ENCODE peak calls at places on chromosome 9, in five cellular contexts. A, H, G, K and D are unnamed samples.

GRCh38 chr9:11064853-11065252 is 452.1 kb upstream of the PTPRD start:
- DNase-seq in K (no peak), H (no peak), G (no peak), A (no peak), D (no peak)

GRCh38 chr9:5626727-5627634 is 1.9 kb upstream of the RIC1 start:
- DNase-seq in G (peak; percentile 86), A (no peak), K (no peak), H (peak; percentile 95), D (peak; percentile 89)

GRCh38 chr9:91727316-91727861 is 222.6 kb downstream of the ROR2 start:
- DNase-seq in K (peak; percentile 67), A (peak; percentile 25), G (peak; percentile 64), H (peak; percentile 79), D (peak; percentile 43)

GRCh38 chr9:116238225-116238624 is 84.6 kb downstream of the PAPPA start:
- DNase-seq in H (peak; percentile 82), G (peak; percentile 25), K (no peak), A (no peak), D (peak; percentile 88)

GRCh38 chr9:134793281-134793680 is 87.3 kb upstream of the FCN2 start:
- DNase-seq in K (no peak), H (peak; percentile 87), A (no peak), G (no peak), D (peak; percentile 62)

GRCh38 chr9:133455936-133456335 is 3.8 kb upstream of the CACFD1 start:
- DNase-seq in K (no peak), A (no peak), G (no peak), H (no peak), D (no peak)

GRCh38 chr9:113682297-113682771 is 193.8 kb upstream of the ZNF618 start:
- DNase-seq in G (peak; percentile 61), H (peak; percentile 90), A (peak; percentile 38), K (peak; percentile 81), D (peak; percentile 76)

GRCh38 chr9:114717908-114718486 is 36.0 kb upstream of the TEX48 start:
- DNase-seq in G (no peak), K (no peak), A (no peak), H (no peak), D (no peak)

GRCh38 chr9:37575921-37576721 is at the start of gene FBXO10:
- DNase-seq in G (peak; percentile 71), A (peak; percentile 87), K (peak; percentile 88), H (peak; percentile 90), D (peak; percentile 58)

GRCh38 chr9:99259231-99259918 is 37.3 kb downstream of the SEC61B start:
- DNase-seq in A (no peak), H (peak; percentile 26), K (peak; percentile 61), G (no peak), D (peak; percentile 40)

GRCh38 chr9:1233568-1233967 is 183.4 kb downstream of the DMRT2 start:
- DNase-seq in K (no peak), G (no peak), H (no peak), A (no peak), D (peak; percentile 47)